ENCODE peak calls at places on chromosomes 16 and 17, in ten cellular contexts. A is fibroblast of pulmonary artery, P is astrocyte, T is H1, G is mucosa of descending colon, S is lung, U is neuronal stem cell, W is GM23338, X is MG63, V is cardiac muscle cell. N is an unnamed sample.

GRCh38 chr17:77649717-77650211 is 308.7 kb upstream of the TNRC6C start:
- DNase-seq in A (no peak), P (peak; percentile 63), T (no peak), G (no peak), S (no peak), U (no peak), W (no peak), X (peak; percentile 16), V (no peak), N (peak; percentile 30)

GRCh38 chr17:33080091-33080490 is 88.4 kb downstream of the SPACA3 start:
- DNase-seq in A (no peak), P (no peak), T (no peak), G (no peak), S (no peak), U (no peak), W (no peak), X (no peak), V (no peak), N (no peak)

GRCh38 chr17:1315409-1315808 is 35.9 kb downstream of the TRARG1 start:
- DNase-seq in A (no peak), P (no peak), T (no peak), G (no peak), S (no peak), U (no peak), W (no peak), X (no peak), V (no peak), N (no peak)

GRCh38 chr17:50188521-50189395 is 12.7 kb downstream of the COL1A1 start:
- DNase-seq in A (no peak), P (peak; percentile 60), T (no peak), G (no peak), S (no peak), U (no peak), W (no peak), X (no peak), V (no peak), N (peak; percentile 43)

GRCh38 chr17:19431691-19432090 is 20.7 kb downstream of the RNF112 start:
- DNase-seq in A (no peak), P (no peak), T (no peak), G (no peak), S (no peak), U (peak; percentile 57), W (no peak), X (no peak), V (no peak), N (no peak)

GRCh38 chr17:1532836-1533602 is 16.6 kb upstream of the INPP5K start:
- DNase-seq in A (peak; percentile 24), P (no peak), T (peak; percentile 31), G (no peak), S (no peak), U (no peak), W (peak; percentile 81), X (no peak), V (peak; percentile 22), N (peak; percentile 29)

GRCh38 chr16:3494574-3494973 is 715 bp downstream of the C16orf90 start:
- DNase-seq in A (no peak), P (no peak), T (no peak), G (peak; percentile 39), S (no peak), U (no peak), W (no peak), X (no peak), V (no peak), N (no peak)

GRCh38 chr17:58340623-58340876 is 11.5 kb downstream of the SUPT4H1 start:
- DNase-seq in A (no peak), P (no peak), T (no peak), G (no peak), S (no peak), U (no peak), W (no peak), X (no peak), V (no peak), N (no peak)

GRCh38 chr16:90077757-90078593 is 844 bp upstream of the PRDM7 start:
- DNase-seq in A (peak; percentile 46), P (peak; percentile 26), T (no peak), G (peak; percentile 74), S (no peak), U (no peak), W (peak; percentile 55), X (no peak), V (peak; percentile 0), N (peak; percentile 74)

GRCh38 chr17:32161506-32162365 is 19.4 kb downstream of the RHOT1 start:
- DNase-seq in A (peak; percentile 74), P (peak; percentile 92), T (no peak), G (no peak), S (no peak), U (no peak), W (no peak), X (peak; percentile 73), V (no peak), N (peak; percentile 88)

GRCh38 chr16:49649013-49649785 is 206.7 kb downstream of the ZNF423 start:
- DNase-seq in A (peak; percentile 18), P (peak; percentile 81), T (no peak), G (no peak), S (no peak), U (no peak), W (no peak), X (peak; percentile 14), V (no peak), N (peak; percentile 28)

GRCh38 chr17:1058423-1059130 is 61.6 kb downstream of the TIMM22 start:
- DNase-seq in A (peak; percentile 55), P (no peak), T (no peak), G (peak; percentile 66), S (peak; percentile 74), U (no peak), W (peak; percentile 74), X (peak; percentile 42), V (no peak), N (peak; percentile 39)

GRCh38 chr17:16997514-16998429 is 25.9 kb upstream of the TNFRSF13B start:
- DNase-seq in A (no peak), P (no peak), T (no peak), G (no peak), S (no peak), U (no peak), W (no peak), X (no peak), V (peak; percentile 36), N (no peak)

GRCh38 chr17:67696347-67696746 is 21.4 kb upstream of the NOL11 start:
- DNase-seq in A (no peak), P (no peak), T (no peak), G (no peak), S (no peak), U (no peak), W (no peak), X (no peak), V (no peak), N (no peak)

GRCh38 chr16:9885457-9885856 is 296.8 kb downstream of the GRIN2A start:
- DNase-seq in A (no peak), P (no peak), T (no peak), G (no peak), S (no peak), U (no peak), W (peak; percentile 34), X (no peak), V (peak; percentile 68), N (no peak)

GRCh38 chr16:59214455-59214854 is 480.3 kb upstream of the GOT2 start:
- DNase-seq in A (no peak), P (no peak), T (no peak), G (no peak), S (no peak), U (no peak), W (no peak), X (no peak), V (no peak), N (no peak)

GRCh38 chr17:76967762-76968161 is 99.6 kb downstream of the MGAT5B start:
- DNase-seq in A (no peak), P (no peak), T (no peak), G (no peak), S (no peak), U (no peak), W (no peak), X (no peak), V (no peak), N (no peak)

GRCh38 chr17:20125724-20126123 is 116.6 kb downstream of the SPECC1 start:
- DNase-seq in A (no peak), P (no peak), T (no peak), G (no peak), S (no peak), U (no peak), W (no peak), X (no peak), V (no peak), N (no peak)

DNA sequence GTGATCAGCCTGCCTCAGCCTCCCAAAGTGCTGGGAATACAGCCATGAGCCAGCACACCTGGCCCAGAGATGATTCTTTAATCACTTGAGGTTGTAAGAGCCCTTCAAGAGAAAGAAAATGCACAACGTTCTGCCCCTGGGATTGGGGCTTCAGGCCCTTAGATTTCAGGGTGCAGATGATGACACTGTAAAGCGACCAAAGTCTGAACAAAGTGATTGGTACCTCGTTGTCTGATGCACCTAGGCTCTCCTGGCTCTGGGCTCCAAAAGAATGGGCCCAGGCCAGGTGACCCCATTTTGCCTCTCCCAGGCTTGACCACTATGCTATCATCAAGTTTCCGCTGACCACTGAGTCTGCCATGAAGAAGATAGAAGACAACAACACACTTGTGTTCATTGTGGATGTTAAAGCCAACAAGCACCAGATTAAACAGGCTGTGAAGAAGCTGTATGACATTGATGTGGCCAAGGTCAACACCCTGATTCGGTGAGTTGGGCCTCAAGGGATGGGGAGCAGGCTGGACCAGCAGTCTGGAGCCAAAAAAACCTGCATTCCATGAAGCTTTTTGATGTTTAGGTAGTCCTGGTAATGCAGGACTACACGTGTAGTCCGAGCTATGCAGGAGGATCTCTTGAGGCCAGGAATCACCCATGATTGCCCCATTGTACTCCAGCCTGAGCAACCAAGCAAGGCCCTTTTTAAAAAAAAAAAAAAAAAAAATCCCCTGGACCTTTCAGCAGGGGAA is 2.8 kb downstream of the RPL23A start:
- DNase-seq in A (no peak), P (no peak), T (no peak), G (no peak), S (no peak), U (no peak), W (no peak), X (no peak), V (no peak), N (no peak)
- H3K4me3 ChIP-seq in A (peak overlapping the region; percentile 12), P (peak overlapping the region; percentile 32), T (no peak overlapping the region), G (no peak overlapping the region), S (no peak overlapping the region), U (no peak overlapping the region), W (peak overlapping the region; percentile 98), X (peak overlapping the region; percentile 82), V (no peak overlapping the region), N (no peak overlapping the region)

GRCh38 chr17:7445011-7445927 is at the start of gene CHRNB1:
- DNase-seq in A (no peak), P (no peak), T (peak; percentile 80), G (peak; percentile 88), S (peak; percentile 80), U (peak; percentile 85), W (peak; percentile 96), X (no peak), V (peak; percentile 93), N (no peak)
- H3K4me3 ChIP-seq in A (peak within 1 kb of the TSS; percentile 34), P (peak within 1 kb of the TSS; percentile 54), T (peak within 1 kb of the TSS; percentile 73), G (no peak within 1 kb of the TSS), S (no peak within 1 kb of the TSS), U (peak within 1 kb of the TSS; percentile 45), W (peak within 1 kb of the TSS; percentile 90), X (no peak within 1 kb of the TSS), V (peak within 1 kb of the TSS; percentile 28), N (peak within 1 kb of the TSS; percentile 44)

GRCh38 chr17:4733073-4733531 is 1.9 kb downstream of the MED11 start:
- DNase-seq in A (no peak), P (no peak), T (no peak), G (no peak), S (no peak), U (no peak), W (peak; percentile 11), X (no peak), V (no peak), N (no peak)
- H3K4me3 ChIP-seq in A (no peak overlapping the region), P (no peak overlapping the region), T (no peak overlapping the region), G (no peak overlapping the region), S (no peak overlapping the region), U (no peak overlapping the region), W (no peak overlapping the region), X (no peak overlapping the region), V (no peak overlapping the region), N (no peak overlapping the region)

GRCh38 chr17:43094129-43094834 is 30.9 kb downstream of the BRCA1 start:
- DNase-seq in A (peak; percentile 3), P (peak; percentile 63), T (no peak), G (no peak), S (no peak), U (no peak), W (no peak), X (no peak), V (no peak), N (peak; percentile 30)
- H3K4me3 ChIP-seq in A (no peak overlapping the region), P (no peak overlapping the region), T (no peak overlapping the region), G (no peak overlapping the region), S (no peak overlapping the region), U (no peak overlapping the region), W (no peak overlapping the region), X (no peak overlapping the region), V (no peak overlapping the region), N (no peak overlapping the region)